ENCODE peak calls at places on chromosomes 5 and 9, in five cellular contexts. One of them, this sample, is unnamed.

GRCh38 chr9:116099821-116100220 is 53.8 kb upstream of the PAPPA start:
- DNase-seq in GM20000: no peak
- DNase-seq in A172: no peak
- DNase-seq in AML-193: no peak
- DNase-seq in tibial artery: no peak
- DNase-seq in this sample: no peak

GRCh38 chr5:16922430-16922829 is 13.7 kb downstream of the MYO10 start:
- DNase-seq in GM20000: no peak
- DNase-seq in A172: no peak
- DNase-seq in AML-193: no peak
- DNase-seq in tibial artery: no peak
- DNase-seq in this sample: no peak

GRCh38 chr5:85784746-85785145 is 833.0 kb upstream of the COX7C start:
- DNase-seq in GM20000: no peak
- DNase-seq in AML-193: no peak
- DNase-seq in tibial artery: no peak
- DNase-seq in A172: no peak
- DNase-seq in this sample: no peak

GRCh38 chr5:14880688-14881087 is 9.1 kb upstream of the ANKH start:
- DNase-seq in GM20000: no peak
- DNase-seq in AML-193: no peak
- DNase-seq in A172: no peak
- DNase-seq in tibial artery: no peak
- DNase-seq in this sample: peak

GRCh38 chr9:13750061-13750460 is 470.6 kb upstream of the MPDZ start:
- DNase-seq in AML-193: no peak
- DNase-seq in tibial artery: no peak
- DNase-seq in A172: peak
- DNase-seq in GM20000: no peak
- DNase-seq in this sample: no peak

GRCh38 chr5:57181151-57181550 is 7.3 kb downstream of the GPBP1 start:
- DNase-seq in AML-193: no peak
- DNase-seq in tibial artery: no peak
- DNase-seq in GM20000: no peak
- DNase-seq in A172: no peak
- DNase-seq in this sample: no peak

GRCh38 chr9:3271157-3271556 is 254.6 kb downstream of the RFX3 start:
- DNase-seq in tibial artery: no peak
- DNase-seq in AML-193: no peak
- DNase-seq in A172: no peak
- DNase-seq in GM20000: no peak
- DNase-seq in this sample: no peak

GRCh38 chr5:171442287-171443042 is 23.0 kb downstream of the FGF18 start:
- DNase-seq in GM20000: no peak
- DNase-seq in tibial artery: no peak
- DNase-seq in A172: no peak
- DNase-seq in AML-193: no peak
- DNase-seq in this sample: no peak

GRCh38 chr5:175252234-175252805 is 191.7 kb downstream of the DRD1 start:
- DNase-seq in A172: no peak
- DNase-seq in AML-193: no peak
- DNase-seq in GM20000: no peak
- DNase-seq in tibial artery: no peak
- DNase-seq in this sample: no peak

GRCh38 chr5:134463991-134464760 is 52.5 kb upstream of the CDKN2AIPNL start:
- DNase-seq in AML-193: no peak
- DNase-seq in GM20000: no peak
- DNase-seq in tibial artery: no peak
- DNase-seq in A172: no peak
- DNase-seq in this sample: peak

GRCh38 chr9:79988126-79988525 is 416.4 kb downstream of the TLE4 start:
- DNase-seq in A172: no peak
- DNase-seq in tibial artery: no peak
- DNase-seq in AML-193: no peak
- DNase-seq in GM20000: no peak
- DNase-seq in this sample: no peak

GRCh38 chr5:84480873-84481637 is 96.4 kb upstream of the EDIL3 start:
- DNase-seq in tibial artery: no peak
- DNase-seq in A172: no peak
- DNase-seq in GM20000: no peak
- DNase-seq in AML-193: no peak
- DNase-seq in this sample: no peak

GRCh38 chr9:111008148-111009075 is 29.9 kb downstream of the LPAR1 start:
- DNase-seq in GM20000: no peak
- DNase-seq in tibial artery: no peak
- DNase-seq in AML-193: no peak
- DNase-seq in A172: no peak
- DNase-seq in this sample: no peak

GRCh38 chr5:21792736-21793135 is 1060.4 kb downstream of the CDH12 start:
- DNase-seq in A172: no peak
- DNase-seq in AML-193: no peak
- DNase-seq in GM20000: no peak
- DNase-seq in tibial artery: no peak
- DNase-seq in this sample: no peak

GRCh38 chr5:178281321-178281720 is 48.7 kb upstream of the PHYKPL start:
- DNase-seq in A172: no peak
- DNase-seq in GM20000: no peak
- DNase-seq in AML-193: no peak
- DNase-seq in tibial artery: no peak
- DNase-seq in this sample: peak

GRCh38 chr5:108728566-108729305 is 19.0 kb upstream of the FER start:
- DNase-seq in tibial artery: no peak
- DNase-seq in AML-193: peak
- DNase-seq in A172: no peak
- DNase-seq in GM20000: peak
- DNase-seq in this sample: peak